ENCODE peak calls at places on chromosomes 5 and 9, in four cellular contexts. One of them, this sample, is unnamed. For H3K27me3, the result is how much of the 10 kb centered on the place peaks cover.

GRCh38 chr5:55608595-55608994 is 73.8 kb upstream of the PLPP1 start:
- DNase-seq in stomach: no peak
- DNase-seq in breast epithelium: no peak
- DNase-seq in HCT116: no peak
- DNase-seq in this sample: no peak

GRCh38 chr5:35803221-35803651 is 53.5 kb upstream of the IL7R start:
- DNase-seq in stomach: no peak
- DNase-seq in breast epithelium: no peak
- DNase-seq in HCT116: no peak
- DNase-seq in this sample: no peak

GRCh38 chr5:102713682-102714231 is 41.3 kb upstream of the PAM start:
- DNase-seq in stomach: no peak
- DNase-seq in breast epithelium: no peak
- DNase-seq in HCT116: no peak
- DNase-seq in this sample: no peak

GRCh38 chr5:39775058-39775457 is 350.3 kb upstream of the DAB2 start:
- DNase-seq in stomach: no peak
- DNase-seq in breast epithelium: no peak
- DNase-seq in HCT116: no peak
- DNase-seq in this sample: no peak

GRCh38 chr5:11047051-11047450 is 286.0 kb upstream of the DAP start:
- DNase-seq in stomach: no peak
- DNase-seq in breast epithelium: no peak
- DNase-seq in HCT116: no peak
- DNase-seq in this sample: no peak

GRCh38 chr5:76689321-76690026 is 26.5 kb upstream of the F2R start:
- DNase-seq in stomach: no peak
- DNase-seq in breast epithelium: no peak
- DNase-seq in HCT116: peak
- DNase-seq in this sample: no peak

GRCh38 chr5:179596421-179596820 is 27.1 kb downstream of the HNRNPH1 start:
- DNase-seq in stomach: no peak
- DNase-seq in breast epithelium: no peak
- DNase-seq in HCT116: no peak
- DNase-seq in this sample: no peak

GRCh38 chr9:114386361-114386885 is 1.4 kb downstream of the AKNA start:
- DNase-seq in stomach: no peak
- DNase-seq in breast epithelium: no peak
- DNase-seq in HCT116: no peak
- DNase-seq in this sample: peak

GRCh38 chr9:75282047-75282446 is 193.7 kb downstream of the OSTF1 start:
- DNase-seq in stomach: no peak
- DNase-seq in breast epithelium: no peak
- DNase-seq in HCT116: no peak
- DNase-seq in this sample: no peak

GRCh38 chr9:87655731-87656130 is 70.2 kb upstream of the CTSL start:
- DNase-seq in stomach: no peak
- DNase-seq in breast epithelium: no peak
- DNase-seq in HCT116: no peak
- DNase-seq in this sample: no peak

GRCh38 chr9:129714393-129715051 is 38.3 kb downstream of the PTGES start:
- DNase-seq in stomach: no peak
- DNase-seq in breast epithelium: no peak
- DNase-seq in HCT116: no peak
- DNase-seq in this sample: no peak

GRCh38 chr9:129716091-129716490 is 36.8 kb downstream of the PTGES start:
- DNase-seq in stomach: no peak
- DNase-seq in breast epithelium: no peak
- DNase-seq in HCT116: no peak
- DNase-seq in this sample: no peak

GRCh38 chr9:129709471-129710460 is 43.1 kb downstream of the PTGES start:
- DNase-seq in stomach: no peak
- DNase-seq in breast epithelium: no peak
- DNase-seq in HCT116: no peak
- DNase-seq in this sample: no peak

GRCh38 chr9:129708799-129709198 is 43.4 kb downstream of the PRRX2 start:
- DNase-seq in stomach: no peak
- DNase-seq in breast epithelium: no peak
- DNase-seq in HCT116: no peak
- DNase-seq in this sample: no peak

GRCh38 chr9:129712595-129713524 is 40.0 kb downstream of the PTGES start:
- DNase-seq in stomach: no peak
- DNase-seq in breast epithelium: no peak
- DNase-seq in HCT116: no peak
- DNase-seq in this sample: no peak
- H3K27me3 ChIP-seq in stomach: under half
- H3K27me3 ChIP-seq in breast epithelium: under half
- H3K27me3 ChIP-seq in HCT116: under half
- H3K27me3 ChIP-seq in this sample: under half

DNA sequence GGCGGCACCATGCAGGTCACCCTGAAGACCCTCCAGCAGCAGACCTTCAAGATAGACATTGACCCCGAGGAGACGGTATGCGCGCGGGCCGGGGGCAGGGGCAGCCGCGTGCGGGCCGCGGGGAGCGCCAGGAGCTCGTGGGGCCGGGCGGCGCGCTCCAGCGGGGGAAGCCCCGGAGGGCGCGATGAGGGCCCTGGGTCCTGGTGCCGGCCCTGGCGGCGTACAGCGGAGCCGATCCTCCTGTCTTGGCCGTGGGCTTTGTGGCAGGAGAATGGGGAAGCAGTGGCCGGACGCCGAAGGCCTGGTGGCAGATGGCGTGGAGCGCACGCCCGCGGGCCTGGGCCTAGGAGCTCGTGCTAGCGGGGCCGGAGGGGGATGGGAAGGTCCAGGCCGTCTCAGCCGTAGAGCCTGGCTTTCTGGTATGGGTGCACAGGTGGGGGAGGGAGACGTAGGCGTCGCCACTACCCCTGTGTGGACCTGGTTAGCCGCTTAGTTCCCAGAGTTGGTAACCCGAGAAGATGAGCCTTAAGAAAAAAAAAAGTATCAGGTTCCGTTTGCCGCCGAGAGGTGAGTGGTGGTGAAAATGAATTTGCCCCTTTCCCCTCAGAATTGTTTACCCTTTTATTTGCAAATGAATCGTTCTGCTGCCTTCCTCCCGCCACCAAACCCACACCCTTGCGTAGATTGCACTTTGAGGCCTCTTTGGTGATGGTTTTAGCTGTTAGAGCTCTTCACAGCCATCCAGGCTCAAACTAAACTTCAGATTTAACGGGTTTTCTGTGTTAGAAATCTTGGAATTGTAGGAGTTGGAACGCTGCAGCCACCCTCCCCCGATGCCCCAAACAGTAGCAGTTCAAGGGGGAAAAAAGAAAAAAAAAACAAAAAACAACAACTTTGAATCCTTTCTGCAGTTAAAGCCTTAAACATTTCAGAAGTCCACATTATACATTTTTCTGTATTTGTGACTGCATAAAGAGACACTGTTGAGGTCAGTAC is 840 bp downstream of the RAD23B start:
- DNase-seq in stomach: peak
- DNase-seq in breast epithelium: peak
- DNase-seq in HCT116: peak
- DNase-seq in this sample: peak
- TF ChIP-seq POLR2AphosphoS5 in stomach: peak
- TF ChIP-seq POLR2AphosphoS5 in breast epithelium: peak
- TF ChIP-seq POLR2AphosphoS5 in HCT116: no peak
- TF ChIP-seq POLR2AphosphoS5 in this sample: no peak

DNA sequence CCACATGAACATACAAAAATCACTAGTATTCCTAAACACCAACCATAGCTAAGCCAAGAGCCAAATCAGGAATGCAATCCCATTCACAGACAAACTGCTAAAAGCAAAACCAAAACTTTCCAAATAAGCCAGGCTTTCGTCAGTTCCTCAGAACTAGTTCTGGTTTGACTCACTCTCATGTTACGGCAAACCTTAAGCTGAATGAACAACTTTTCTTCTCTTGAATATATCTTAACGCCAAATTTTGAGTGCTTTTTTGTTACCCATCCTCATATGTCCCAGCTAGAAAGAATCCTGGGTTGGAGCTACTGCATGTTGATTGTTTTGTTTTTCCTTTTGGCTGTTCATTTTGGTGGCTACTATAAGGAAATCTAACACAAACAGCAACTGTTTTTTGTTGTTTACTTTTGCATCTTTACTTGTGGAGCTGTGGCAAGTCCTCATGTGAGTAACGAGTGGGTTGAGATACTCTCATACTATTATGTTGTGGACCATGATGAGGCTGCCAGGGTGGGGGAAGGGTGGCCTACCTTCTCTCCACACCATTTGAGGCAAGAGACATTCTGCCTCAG is at the start of gene PDCD1LG2:
- DNase-seq in stomach: no peak
- DNase-seq in breast epithelium: no peak
- DNase-seq in HCT116: no peak
- DNase-seq in this sample: no peak
- TF ChIP-seq POLR2A in stomach: no peak
- TF ChIP-seq POLR2A in breast epithelium: no peak
- TF ChIP-seq POLR2A in HCT116: no peak
- TF ChIP-seq POLR2A in this sample: no peak

DNA sequence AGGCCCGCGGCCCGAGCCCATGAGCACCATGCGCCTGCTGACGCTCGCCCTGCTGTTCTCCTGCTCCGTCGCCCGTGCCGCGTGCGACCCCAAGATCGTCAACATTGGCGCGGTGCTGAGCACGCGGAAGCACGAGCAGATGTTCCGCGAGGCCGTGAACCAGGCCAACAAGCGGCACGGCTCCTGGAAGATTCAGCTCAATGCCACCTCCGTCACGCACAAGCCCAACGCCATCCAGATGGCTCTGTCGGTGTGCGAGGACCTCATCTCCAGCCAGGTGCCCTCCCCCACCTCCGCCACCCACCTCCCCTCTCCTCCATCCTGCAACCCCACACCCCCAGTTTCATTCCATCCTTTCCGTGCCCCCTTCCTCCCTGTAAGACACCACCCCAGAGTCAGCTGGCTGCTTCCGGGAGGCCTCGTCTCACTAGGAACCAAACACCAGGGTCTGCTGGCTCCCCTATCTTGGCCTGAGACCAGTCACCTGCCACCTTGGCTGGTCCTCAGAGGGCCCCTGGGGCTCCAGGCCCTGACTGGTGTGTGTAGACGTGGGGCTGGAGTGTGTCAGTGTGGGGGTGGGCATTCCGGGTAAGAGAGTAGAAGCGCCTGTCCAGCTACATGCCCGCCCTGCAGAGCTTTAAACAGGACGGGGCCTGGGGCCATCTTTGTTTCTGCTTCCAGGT is 655 bp downstream of the GRIN1 start:
- DNase-seq in stomach: no peak
- DNase-seq in breast epithelium: no peak
- DNase-seq in HCT116: no peak
- DNase-seq in this sample: no peak
- H3K27me3 ChIP-seq in stomach: half or more
- H3K27me3 ChIP-seq in breast epithelium: half or more
- H3K27me3 ChIP-seq in HCT116: under half
- H3K27me3 ChIP-seq in this sample: half or more

GRCh38 chr5:32225445-32225844 is 51.3 kb upstream of the GOLPH3 start:
- DNase-seq in stomach: no peak
- DNase-seq in breast epithelium: no peak
- DNase-seq in HCT116: no peak
- DNase-seq in this sample: no peak
- TF ChIP-seq POLR2AphosphoS5 in stomach: peak
- TF ChIP-seq POLR2AphosphoS5 in breast epithelium: no peak
- TF ChIP-seq POLR2AphosphoS5 in HCT116: no peak
- TF ChIP-seq POLR2AphosphoS5 in this sample: no peak

GRCh38 chr9:90014421-90014820 is 409.6 kb downstream of the GADD45G start:
- DNase-seq in stomach: no peak
- DNase-seq in breast epithelium: no peak
- DNase-seq in HCT116: no peak
- DNase-seq in this sample: no peak
- TF ChIP-seq POLR2A in stomach: no peak
- TF ChIP-seq POLR2A in breast epithelium: no peak
- TF ChIP-seq POLR2A in HCT116: no peak
- TF ChIP-seq POLR2A in this sample: no peak

DNA sequence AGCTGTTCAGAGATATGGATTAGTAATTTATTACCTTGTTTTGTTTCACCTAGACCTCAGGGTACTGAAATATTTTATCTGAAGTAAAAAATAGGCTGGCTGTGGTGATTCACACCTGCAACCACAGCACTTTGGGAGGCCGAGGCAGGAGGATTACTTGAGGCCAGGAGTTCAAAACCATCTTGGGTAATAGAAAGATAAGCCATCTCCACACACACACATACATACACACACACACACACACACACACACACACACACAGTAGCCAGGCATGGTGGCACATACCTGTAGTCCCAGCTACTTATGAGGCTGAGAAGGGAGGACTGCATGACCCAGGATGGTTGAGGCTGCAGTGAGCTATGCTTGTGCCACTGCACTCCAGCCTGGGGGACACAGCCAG is 3.7 kb downstream of the ANXA2R start:
- DNase-seq in stomach: no peak
- DNase-seq in breast epithelium: no peak
- DNase-seq in HCT116: no peak
- DNase-seq in this sample: no peak
- H3K27me3 ChIP-seq in stomach: half or more
- H3K27me3 ChIP-seq in breast epithelium: under half
- H3K27me3 ChIP-seq in HCT116: under half
- H3K27me3 ChIP-seq in this sample: under half